ENCODE peak calls at places on chromosomes 12 and 14, in five cellular contexts. U, E, W, D and T are unnamed samples.

GRCh38 chr14:51448831-51449665 is 202.7 kb upstream of the FRMD6 start:
- DNase-seq in E (no peak), U (peak; percentile 65), D (no peak), W (no peak), T (no peak)

GRCh38 chr14:86124328-86124727 is 594.4 kb downstream of the FLRT2 start:
- DNase-seq in U (no peak), W (no peak), E (no peak), D (no peak), T (no peak)

GRCh38 chr12:7042847-7043246 is 17.7 kb upstream of the C1S start:
- DNase-seq in U (no peak), E (no peak), W (peak; percentile 61), D (no peak), T (peak; percentile 17)

GRCh38 chr12:117792471-117792870 is 176.3 kb downstream of the KSR2 start:
- DNase-seq in W (no peak), E (no peak), D (no peak), U (no peak), T (no peak)

GRCh38 chr14:91227183-91227628 is 17.3 kb downstream of the GPR68 start:
- DNase-seq in D (no peak), W (no peak), U (no peak), E (no peak), T (no peak)

GRCh38 chr14:102949801-102950451 is 27.5 kb downstream of the AMN start:
- DNase-seq in E (no peak), W (no peak), D (peak; percentile 68), U (no peak), T (no peak)

GRCh38 chr14:64708148-64709004 is 4.2 kb downstream of the PLEKHG3 start:
- DNase-seq in W (peak; percentile 98), E (peak; percentile 69), D (peak; percentile 24), U (no peak), T (no peak)

GRCh38 chr14:58272589-58273372 is 25.6 kb upstream of the ARID4A start:
- DNase-seq in U (no peak), E (no peak), W (peak; percentile 37), D (no peak), T (no peak)

GRCh38 chr14:56855891-56856461 is 45.7 kb upstream of the OTX2 start:
- DNase-seq in D (no peak), U (no peak), E (no peak), W (peak; percentile 94), T (no peak)

DNA sequence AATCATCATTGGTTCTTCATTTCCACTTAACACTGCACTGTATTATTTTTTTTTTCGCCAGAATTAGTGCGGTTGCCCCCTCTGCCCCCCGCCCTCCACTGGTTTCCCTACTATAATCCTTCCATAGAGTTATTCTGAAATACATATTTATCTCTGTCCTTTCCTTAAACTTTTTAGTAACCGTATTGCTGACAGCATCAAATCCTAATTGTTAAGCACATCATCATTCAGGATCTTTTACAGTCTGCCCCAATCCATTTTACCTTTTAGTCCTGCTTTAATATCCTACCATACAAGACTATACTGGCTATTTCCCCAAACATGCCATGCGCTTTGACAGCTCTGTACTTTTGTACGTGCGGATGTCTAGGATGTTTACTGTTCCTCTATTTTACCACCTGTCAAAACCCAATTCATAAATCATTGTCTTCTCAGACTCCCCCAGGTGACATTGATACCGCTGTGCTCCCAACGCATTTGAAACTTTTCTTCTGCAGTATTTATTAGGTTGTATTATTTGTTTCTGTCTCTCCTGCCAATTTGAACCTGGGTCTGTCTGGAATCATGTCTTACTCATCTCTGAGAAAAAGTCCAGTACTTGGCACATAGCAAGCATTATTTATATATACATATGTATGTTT is 1.0 kb downstream of the FGFR1OP2 start:
- DNase-seq in E (no peak), W (no peak), D (no peak), U (no peak), T (no peak)
- H3K4me1 ChIP-seq in E (peaks cover 37% of the 10 kb centered on the region), W (no peaks in the 10 kb centered on the region), D (peaks cover 54% of the 10 kb centered on the region), U (peaks cover 21% of the 10 kb centered on the region), T (peaks cover 80% of the 10 kb centered on the region)

DNA sequence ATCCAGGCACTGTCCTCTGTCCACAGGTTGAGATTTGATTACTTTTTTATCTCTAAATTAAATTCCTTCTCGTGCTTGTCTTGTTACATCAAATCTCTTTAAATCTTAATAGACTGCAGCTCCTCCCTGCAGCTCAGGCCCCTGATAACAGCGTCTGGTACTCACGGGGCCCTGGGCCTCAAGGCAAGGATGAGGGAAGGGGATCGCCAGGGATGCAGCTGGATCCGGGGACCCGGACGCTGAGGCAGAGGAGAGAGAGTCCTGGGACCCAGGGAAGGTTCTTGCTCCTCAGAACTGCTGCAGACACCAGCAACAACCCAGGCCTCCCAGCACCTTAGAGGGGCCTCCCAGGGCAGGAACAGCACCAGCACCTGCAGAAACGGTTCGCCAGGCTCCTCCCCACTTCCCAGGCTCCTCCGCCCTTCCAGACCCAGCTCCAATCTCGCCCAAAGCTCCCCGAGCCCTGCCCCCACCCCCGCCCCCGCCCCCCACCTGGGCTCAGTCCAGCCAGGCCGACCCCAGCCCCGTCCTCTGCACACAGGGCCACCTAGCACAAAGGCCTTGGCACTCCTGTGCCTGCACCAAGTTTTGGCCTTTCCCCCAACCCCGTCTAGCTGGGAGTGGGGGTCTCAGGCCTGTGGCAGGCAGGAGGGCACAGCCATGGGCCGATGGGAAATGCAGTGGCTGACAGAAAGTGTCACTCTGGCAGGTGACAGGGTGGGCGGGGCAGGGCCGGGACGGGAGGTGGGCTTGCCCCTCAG is 60.3 kb upstream of the GALNT9 start:
- DNase-seq in E (no peak), U (no peak), W (no peak), D (no peak), T (no peak)
- H3K27me3 ChIP-seq in E (no peaks in the 10 kb centered on the region), U (peaks cover 23% of the 10 kb centered on the region), W (peaks cover 41% of the 10 kb centered on the region), D (peaks cover 26% of the 10 kb centered on the region), T (no peaks in the 10 kb centered on the region)

GRCh38 chr14:104723651-104724406 is at the start of gene ADSS1:
- DNase-seq in D (peak; percentile 83), E (peak; percentile 89), U (peak; percentile 73), W (peak; percentile 57), T (peak; percentile 60)
- H3K36me3 ChIP-seq in D (peaks cover 14% of the 10 kb centered on the region), E (peaks cover 12% of the 10 kb centered on the region), U (no peaks in the 10 kb centered on the region), W (peaks cover 2% of the 10 kb centered on the region), T (no peaks in the 10 kb centered on the region)

GRCh38 chr12:120089796-120090195 is 26.8 kb downstream of the RAB35 start:
- DNase-seq in E (peak; percentile 29), D (no peak), U (no peak), W (no peak), T (no peak)

GRCh38 chr12:120086801-120087621 is 29.5 kb downstream of the RAB35 start:
- DNase-seq in W (peak; percentile 100), E (peak; percentile 98), U (peak; percentile 100), D (peak; percentile 97), T (peak; percentile 100)

GRCh38 chr12:120090211-120090610 is 26.3 kb downstream of the RAB35 start:
- DNase-seq in W (no peak), D (no peak), E (peak; percentile 10), U (no peak), T (no peak)

GRCh38 chr12:120090626-120091295 is 25.8 kb downstream of the RAB35 start:
- DNase-seq in E (peak; percentile 63), D (no peak), W (no peak), U (no peak), T (no peak)

GRCh38 chr12:120089105-120089504 is 27.4 kb downstream of the RAB35 start:
- DNase-seq in D (no peak), W (no peak), E (peak; percentile 3), U (no peak), T (no peak)
- H3K4me1 ChIP-seq in D (peaks cover 11% of the 10 kb centered on the region), W (peaks cover 2% of the 10 kb centered on the region), E (peaks cover 11% of the 10 kb centered on the region), U (no peaks in the 10 kb centered on the region), T (peaks cover 12% of the 10 kb centered on the region)